ENCODE peak calls at places on chromosomes 3 and 15, in seven cellular contexts. Y is K562, J is HCT116, E is SK-N-SH, R is H1, C is HepG2, K is GM12878. M is an unnamed sample.

GRCh38 chr15:24898715-24899278 is 56.0 kb upstream of the SNRPN start:
- DNase-seq in Y (no peak), J (no peak), E (no peak), R (peak), C (no peak), K (no peak), M (no peak)

GRCh38 chr15:38300395-38300794 is 47.8 kb downstream of the SPRED1 start:
- DNase-seq in Y (no peak), J (no peak), E (no peak), R (no peak), C (no peak), K (no peak), M (no peak)

GRCh38 chr3:155308831-155309230 is 15.3 kb upstream of the STRIT1 start:
- DNase-seq in Y (no peak), J (no peak), E (no peak), R (no peak), C (no peak), K (no peak), M (no peak)

GRCh38 chr3:30294241-30294667 is 312.1 kb upstream of the TGFBR2 start:
- DNase-seq in Y (no peak), J (no peak), E (no peak), R (no peak), C (no peak), K (no peak), M (no peak)

GRCh38 chr15:25053000-25053815 is 98.4 kb downstream of the SNRPN start:
- DNase-seq in Y (no peak), J (no peak), E (no peak), R (no peak), C (no peak), K (no peak), M (no peak)

GRCh38 chr3:171827385-171827784 is 15.8 kb upstream of the TMEM212 start:
- DNase-seq in Y (no peak), J (no peak), E (no peak), R (no peak), C (no peak), K (no peak), M (no peak)

GRCh38 chr3:106255870-106256248 is 387.0 kb upstream of the CBLB start:
- DNase-seq in Y (no peak), J (no peak), E (no peak), R (no peak), C (no peak), K (peak), M (no peak)

GRCh38 chr15:67063689-67064606 is 1.5 kb upstream of the SMAD3 start:
- DNase-seq in Y (peak), J (peak), E (no peak), R (peak), C (peak), K (no peak), M (no peak)

GRCh38 chr3:50515565-50516047 is 12.2 kb upstream of the CACNA2D2 start:
- DNase-seq in Y (no peak), J (no peak), E (peak), R (no peak), C (peak), K (no peak), M (no peak)

GRCh38 chr3:174168538-174169254 is 690.4 kb upstream of the NAALADL2 start:
- DNase-seq in Y (no peak), J (no peak), E (no peak), R (no peak), C (no peak), K (no peak), M (no peak)

GRCh38 chr15:45539680-45540079 is 17.1 kb upstream of the SLC30A4 start:
- DNase-seq in Y (no peak), J (no peak), E (no peak), R (no peak), C (no peak), K (no peak), M (no peak)

GRCh38 chr15:85453144-85453872 is 72.9 kb downstream of the AKAP13 start:
- DNase-seq in Y (no peak), J (no peak), E (no peak), R (no peak), C (no peak), K (no peak), M (no peak)

GRCh38 chr15:69415381-69415780 is 1.2 kb downstream of the KIF23 start:
- DNase-seq in Y (no peak), J (no peak), E (no peak), R (no peak), C (no peak), K (no peak), M (no peak)

GRCh38 chr3:27553868-27554540 is 69.8 kb upstream of the SLC4A7 start:
- DNase-seq in Y (no peak), J (no peak), E (no peak), R (no peak), C (no peak), K (no peak), M (no peak)

GRCh38 chr15:50124557-50125080 is 5.6 kb upstream of the ATP8B4 start:
- DNase-seq in Y (no peak), J (no peak), E (no peak), R (no peak), C (no peak), K (no peak), M (no peak)

GRCh38 chr3:114644372-114644771 is 350.5 kb downstream of the TIGIT start:
- DNase-seq in Y (no peak), J (peak), E (no peak), R (no peak), C (no peak), K (no peak), M (no peak)

GRCh38 chr3:89238836-89239235 is 131.4 kb downstream of the EPHA3 start:
- DNase-seq in Y (no peak), J (no peak), E (no peak), R (no peak), C (no peak), K (no peak), M (no peak)

GRCh38 chr3:143119974-143120715 is 574 bp downstream of the CHST2 start:
- DNase-seq in Y (peak), J (no peak), E (peak), R (no peak), C (no peak), K (no peak), M (no peak)

DNA sequence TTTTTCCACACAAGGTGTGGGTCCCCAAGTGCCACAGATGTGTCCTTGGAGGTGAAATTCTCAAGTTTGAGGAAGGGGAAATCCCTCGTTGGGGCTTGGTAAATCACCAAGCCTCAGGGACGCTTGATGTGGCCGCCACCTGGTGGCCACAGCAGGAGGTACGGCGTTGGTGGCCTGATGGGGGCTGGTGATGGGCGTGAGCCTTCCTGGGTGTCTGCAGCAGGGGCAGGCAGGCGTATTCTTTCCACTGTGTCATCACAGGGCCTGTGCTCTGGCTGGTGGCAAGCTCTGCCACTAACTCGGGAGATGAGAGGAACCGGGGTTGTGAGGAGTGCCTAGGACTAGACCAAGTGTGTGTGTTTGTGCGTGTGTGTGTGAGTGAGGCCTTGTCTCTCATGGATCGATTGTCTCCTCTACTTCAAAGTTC is 4.2 kb downstream of the ACOX2 start:
- DNase-seq in Y (peak), J (peak), E (peak), R (peak), C (peak), K (peak), M (peak)
- TF ChIP-seq POLR2AphosphoS5 in Y (no peak), J (peak), E (no peak), R (no peak), C (no peak), K (no peak), M (no peak)

DNA sequence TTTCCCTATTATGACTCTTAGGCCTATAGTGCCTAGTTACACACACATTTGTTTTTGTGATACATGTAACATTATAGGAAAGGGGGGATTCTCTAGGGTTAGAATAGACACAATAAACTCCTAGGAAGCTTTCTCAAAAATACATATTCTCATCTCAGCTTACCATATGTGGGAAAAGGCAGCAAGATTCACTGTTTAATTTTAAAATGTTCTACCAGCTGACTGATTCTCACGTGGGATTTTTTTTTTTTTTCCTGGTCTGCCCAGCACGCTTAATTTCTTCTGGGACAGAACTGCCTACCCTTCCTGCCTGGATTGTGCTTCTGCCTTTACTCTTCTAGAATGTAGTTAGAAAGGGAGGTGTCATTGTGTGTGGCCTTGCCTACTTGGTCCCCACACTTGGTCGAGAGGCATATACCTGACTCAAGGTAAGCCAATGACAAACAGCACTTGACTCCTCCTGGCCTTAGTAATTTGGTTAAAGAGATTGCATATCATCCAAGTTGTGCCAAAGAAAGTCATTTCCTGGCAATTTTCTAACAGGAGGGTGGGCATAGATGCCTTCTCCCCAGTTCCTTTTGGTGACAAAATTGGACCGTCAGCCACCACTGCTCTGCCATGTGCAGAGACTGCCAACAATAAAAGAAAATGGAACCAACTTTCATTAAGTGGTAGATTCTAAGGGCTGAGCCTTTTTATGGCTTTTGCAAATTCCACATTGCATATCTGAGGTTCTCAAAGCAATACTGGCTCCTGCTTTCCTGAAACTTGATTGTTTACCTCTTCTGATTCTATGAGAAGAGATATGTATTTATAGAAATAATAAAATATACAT is 8.0 kb upstream of the LEKR1 start:
- DNase-seq in Y (no peak), J (no peak), E (no peak), R (no peak), C (no peak), K (no peak), M (no peak)
- TF ChIP-seq SIN3A in Y (no peak), J (no peak), E (no peak), R (no peak), C (no peak), K (no peak), M (no peak)

GRCh38 chr3:58628823-58629562 is 37.6 kb downstream of the FAM3D start:
- DNase-seq in Y (no peak), J (no peak), E (peak), R (no peak), C (peak), K (no peak), M (no peak)
- H3K27ac ChIP-seq in Y (no peak), J (no peak), E (peak), R (no peak), C (no peak), K (no peak), M (no peak)

DNA sequence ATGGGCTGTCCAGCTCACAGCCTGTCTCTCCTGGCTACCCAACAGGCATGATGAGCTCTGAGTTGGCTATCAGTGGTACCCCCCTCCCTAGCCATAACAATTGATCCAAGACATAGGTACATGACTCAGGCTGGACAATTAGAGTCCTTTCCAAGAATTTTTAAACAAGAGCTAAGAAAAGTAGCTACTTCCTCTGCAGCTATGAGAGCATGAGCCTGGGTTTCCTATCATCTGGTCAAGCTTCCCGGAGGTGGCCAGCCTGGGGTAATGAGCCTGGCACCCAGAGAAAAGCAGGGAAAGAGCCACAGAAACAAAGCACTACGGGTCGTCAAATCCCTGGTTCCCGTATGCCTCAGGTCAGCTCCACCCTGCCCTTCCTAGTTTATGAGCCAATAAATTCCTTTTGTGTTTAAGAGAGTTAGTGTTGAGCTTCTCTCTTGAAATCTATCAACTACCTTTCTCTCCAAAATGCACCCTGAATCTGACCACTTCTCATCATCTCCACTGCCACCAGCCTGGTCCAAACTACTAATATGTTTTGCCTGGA is 2.3 kb upstream of the SLC51B start:
- DNase-seq in Y (no peak), J (no peak), E (no peak), R (no peak), C (no peak), K (no peak), M (no peak)
- TF ChIP-seq POLR2AphosphoS5 in Y (no peak), J (no peak), E (no peak), R (no peak), C (no peak), K (no peak), M (no peak)